ENCODE peak calls at places on chromosome 6, in eight cellular contexts. Z is GM06990, L is omental fat pad, V is GM23338, R is cardiac fibroblast, X is colonic mucosa, M is WTC11, G is pancreas. I is an unnamed sample.

GRCh38 chr6:108242721-108243120 is 18.1 kb downstream of the SNX3 start:
- DNase-seq in X (no peak), L (no peak), G (no peak), Z (no peak), R (no peak), M (no peak), V (no peak), I (no peak)

GRCh38 chr6:127051571-127052260 is 66.8 kb upstream of the RSPO3 start:
- DNase-seq in V (no peak), R (peak; percentile 22), Z (no peak), M (no peak), G (no peak), X (no peak), L (no peak), I (no peak)

GRCh38 chr6:113094781-113095180 is 747.7 kb downstream of the RFPL4B start:
- DNase-seq in V (no peak), Z (no peak), M (no peak), R (peak; percentile 26), G (no peak), L (no peak), X (no peak), I (no peak)

GRCh38 chr6:104680539-104680938 is 179.2 kb downstream of the HACE1 start:
- DNase-seq in Z (no peak), G (no peak), R (no peak), X (no peak), V (no peak), L (no peak), M (no peak), I (no peak)

GRCh38 chr6:15292721-15293302 is 46.9 kb downstream of the JARID2 start:
- DNase-seq in R (no peak), M (no peak), Z (no peak), L (no peak), X (no peak), G (no peak), V (no peak), I (no peak)

GRCh38 chr6:167711784-167712183 is 114.9 kb upstream of the AFDN start:
- DNase-seq in X (peak; percentile 64), Z (no peak), V (no peak), L (no peak), M (no peak), R (no peak), G (no peak), I (no peak)

GRCh38 chr6:170093658-170094596 is 197.0 kb downstream of the DLL1 start:
- DNase-seq in M (no peak), V (no peak), L (peak; percentile 14), R (no peak), G (peak; percentile 62), Z (no peak), X (no peak), I (no peak)

GRCh38 chr6:76681781-76682180 is 609.3 kb upstream of the IMPG1 start:
- DNase-seq in G (no peak), L (no peak), M (no peak), V (no peak), X (no peak), R (peak; percentile 79), Z (no peak), I (no peak)

GRCh38 chr6:37061157-37061804 is 55.8 kb downstream of the FGD2 start:
- DNase-seq in M (no peak), L (no peak), V (no peak), R (no peak), G (no peak), X (no peak), Z (no peak), I (no peak)

GRCh38 chr6:25173951-25174474 is 105.2 kb upstream of the CARMIL1 start:
- DNase-seq in L (no peak), R (peak; percentile 94), X (no peak), M (no peak), G (no peak), Z (no peak), V (no peak), I (no peak)

GRCh38 chr6:12071064-12071615 is 59.0 kb downstream of the HIVEP1 start:
- DNase-seq in R (no peak), V (no peak), L (no peak), M (no peak), X (no peak), Z (no peak), G (no peak), I (no peak)

GRCh38 chr6:162538643-162539064 is 188.9 kb downstream of the PRKN start:
- DNase-seq in G (no peak), X (no peak), R (peak; percentile 15), L (no peak), M (no peak), V (no peak), Z (no peak), I (no peak)

GRCh38 chr6:24060982-24061754 is 64.8 kb upstream of the NRSN1 start:
- DNase-seq in R (no peak), L (no peak), Z (peak; percentile 36), X (no peak), M (no peak), G (no peak), V (no peak), I (peak; percentile 36)

GRCh38 chr6:3749991-3750323 is 1.6 kb downstream of the PXDC1 start:
- DNase-seq in Z (no peak), M (no peak), G (peak; percentile 60), X (peak; percentile 54), L (no peak), R (peak; percentile 88), V (no peak), I (no peak)

GRCh38 chr6:112044856-112045255 is 9.0 kb upstream of the CCN6 start:
- DNase-seq in X (no peak), V (no peak), M (no peak), G (no peak), Z (no peak), R (peak; percentile 71), L (no peak), I (no peak)

GRCh38 chr6:168577496-168577895 is 136.5 kb downstream of the SMOC2 start:
- DNase-seq in Z (no peak), R (no peak), V (no peak), G (no peak), L (no peak), X (no peak), M (no peak), I (no peak)

GRCh38 chr6:144360401-144360800 is 75.3 kb downstream of the UTRN start:
- DNase-seq in Z (no peak), V (no peak), R (no peak), G (no peak), L (no peak), X (no peak), M (no peak), I (no peak)

GRCh38 chr6:99612551-99613397 is 6.1 kb downstream of the PRDM13 start:
- DNase-seq in L (no peak), V (peak; percentile 52), G (no peak), X (no peak), R (no peak), Z (no peak), M (no peak), I (no peak)

GRCh38 chr6:99613705-99614429 is 7.2 kb downstream of the PRDM13 start:
- DNase-seq in M (peak; percentile 38), G (peak; percentile 72), R (no peak), Z (peak; percentile 75), V (peak; percentile 69), X (no peak), L (no peak), I (peak; percentile 63)

GRCh38 chr6:99613398-99613704 is 6.7 kb downstream of the PRDM13 start:
- DNase-seq in M (peak; percentile 79), G (peak; percentile 74), Z (peak; percentile 76), V (peak; percentile 81), L (no peak), X (peak; percentile 41), R (peak; percentile 38), I (peak; percentile 75)

GRCh38 chr6:99617131-99617530 is 10.5 kb downstream of the PRDM13 start:
- DNase-seq in M (no peak), L (no peak), V (no peak), Z (no peak), R (no peak), X (no peak), G (no peak), I (no peak)

GRCh38 chr6:99614430-99615161 is 8.0 kb downstream of the PRDM13 start:
- DNase-seq in V (peak; percentile 83), X (no peak), G (peak; percentile 78), R (no peak), L (no peak), Z (peak; percentile 59), M (peak; percentile 68), I (no peak)
- TF ChIP-seq CTCF in V (no peak), X (no peak), G (no peak), R (no peak), L (no peak), Z (no peak), M (no peak), I (no peak)

GRCh38 chr6:159043236-159043635 is 1.6 kb downstream of the TAGAP start:
- DNase-seq in R (no peak), X (peak; percentile 16), V (no peak), Z (no peak), G (no peak), L (no peak), M (no peak), I (no peak)

GRCh38 chr6:159042003-159042823 is 2.6 kb downstream of the TAGAP start:
- DNase-seq in M (peak; percentile 81), X (peak; percentile 80), R (peak; percentile 66), L (no peak), G (peak; percentile 73), V (peak; percentile 97), Z (peak; percentile 47), I (peak; percentile 62)

GRCh38 chr6:159043986-159044385 is 805 bp downstream of the TAGAP start:
- DNase-seq in G (no peak), L (no peak), R (no peak), X (peak; percentile 14), V (no peak), M (no peak), Z (no peak), I (no peak)

GRCh38 chr6:159041181-159041580 is 3.6 kb downstream of the TAGAP start:
- DNase-seq in M (no peak), G (no peak), L (no peak), X (peak; percentile 10), V (no peak), R (no peak), Z (no peak), I (no peak)

GRCh38 chr6:159042824-159043181 is 2.0 kb downstream of the TAGAP start:
- DNase-seq in L (no peak), X (no peak), M (no peak), Z (no peak), G (no peak), V (no peak), R (no peak), I (no peak)
- TF ChIP-seq CTCF in L (no peak), X (peak; percentile 33), M (no peak), Z (no peak), G (no peak), V (no peak), R (no peak), I (no peak)

GRCh38 chr6:92161953-92162352 is 1257.4 kb downstream of the EPHA7 start:
- DNase-seq in X (no peak), V (no peak), L (no peak), R (no peak), Z (no peak), M (no peak), G (no peak), I (no peak)

GRCh38 chr6:92160226-92160625 is 1259.1 kb downstream of the EPHA7 start:
- DNase-seq in Z (no peak), L (no peak), G (no peak), X (no peak), M (no peak), V (no peak), R (no peak), I (no peak)

GRCh38 chr6:92159046-92159445 is 1260.3 kb downstream of the EPHA7 start:
- DNase-seq in M (no peak), Z (no peak), G (no peak), L (no peak), V (peak; percentile 23), R (no peak), X (no peak), I (no peak)
- TF ChIP-seq CTCF in M (no peak), Z (no peak), G (no peak), L (no peak), V (peak; percentile 29), R (no peak), X (no peak), I (no peak)

GRCh38 chr6:96394727-96395126 is 126.9 kb upstream of the UFL1 start:
- DNase-seq in L (no peak), X (no peak), M (no peak), V (peak; percentile 15), Z (no peak), G (no peak), R (no peak), I (no peak)
- TF ChIP-seq CTCF in L (no peak), X (no peak), M (no peak), V (peak; percentile 33), Z (peak; percentile 36), G (peak; percentile 16), R (no peak), I (peak; percentile 35)

I was measured in GM10248.